ENCODE peak calls at places on chromosomes 6 and 20, in ten cellular contexts. L, N, G, I, P, B, U, Y, D and O are unnamed samples.

GRCh38 chr6:55953384-55953783 is 78.0 kb upstream of the BMP5 start:
- DNase-seq in U (no peak), I (no peak), D (peak), L (no peak), N (peak), G (peak), B (peak), P (no peak), Y (no peak), O (no peak)

GRCh38 chr6:84524636-84525035 is 239.8 kb downstream of the TBX18 start:
- DNase-seq in U (no peak), I (no peak), G (no peak), P (no peak), N (no peak), B (no peak), D (no peak), L (no peak), Y (no peak), O (no peak)

GRCh38 chr6:130908188-130908587 is 81.0 kb downstream of the SMLR1 start:
- DNase-seq in U (peak), I (no peak), D (no peak), B (peak), P (no peak), N (no peak), Y (no peak), L (no peak), G (no peak), O (no peak)

GRCh38 chr20:49821850-49822249 is 9.2 kb downstream of the SLC9A8 start:
- DNase-seq in D (no peak), B (no peak), Y (no peak), U (no peak), L (no peak), P (no peak), N (peak), I (no peak), G (peak), O (no peak)

GRCh38 chr6:129140571-129140970 is 257.6 kb downstream of the LAMA2 start:
- DNase-seq in G (peak), N (no peak), I (peak), L (peak), D (no peak), P (no peak), U (no peak), Y (no peak), B (no peak), O (no peak)

GRCh38 chr6:105651969-105652368 is 249.1 kb upstream of the PREP start:
- DNase-seq in N (no peak), P (no peak), U (no peak), I (no peak), B (no peak), Y (no peak), L (no peak), D (no peak), G (no peak), O (no peak)

GRCh38 chr20:45325367-45325766 is 17.3 kb upstream of the MATN4 start:
- DNase-seq in U (no peak), B (no peak), P (peak), N (no peak), Y (no peak), L (no peak), I (no peak), G (no peak), D (no peak), O (no peak)

GRCh38 chr6:40719671-40720374 is 132.7 kb upstream of the LRFN2 start:
- DNase-seq in B (peak), N (peak), Y (peak), U (peak), L (no peak), D (no peak), I (peak), P (no peak), G (peak), O (no peak)

GRCh38 chr6:95802978-95803377 is 212.8 kb upstream of the FUT9 start:
- DNase-seq in B (no peak), P (no peak), D (no peak), Y (no peak), L (no peak), N (no peak), G (no peak), U (no peak), I (no peak), O (no peak)

GRCh38 chr20:48877299-48877698 is 44.2 kb upstream of the ARFGEF2 start:
- DNase-seq in U (no peak), I (no peak), L (no peak), N (no peak), B (no peak), G (no peak), P (no peak), Y (no peak), D (no peak), O (no peak)

GRCh38 chr20:50992733-50993457 is 30.0 kb downstream of the KCNG1 start:
- DNase-seq in U (peak), I (no peak), D (no peak), N (peak), P (no peak), G (peak), B (peak), Y (no peak), L (no peak), O (no peak)
- TF ChIP-seq CTCF in U (peak), I (no peak), D (peak), N (peak), P (peak), G (peak), B (peak), Y (peak), L (no peak), O (peak)

GRCh38 chr20:62823688-62824475 is 7.0 kb downstream of the COL9A3 start:
- DNase-seq in B (no peak), Y (no peak), L (no peak), U (no peak), N (no peak), D (no peak), P (no peak), I (no peak), G (no peak), O (no peak)

GRCh38 chr20:62820962-62821725 is 4.3 kb downstream of the COL9A3 start:
- DNase-seq in N (no peak), P (no peak), D (no peak), Y (no peak), U (no peak), L (no peak), B (no peak), G (no peak), I (no peak), O (no peak)

GRCh38 chr20:62821726-62822210 is 4.9 kb downstream of the COL9A3 start:
- DNase-seq in I (no peak), N (no peak), P (no peak), L (no peak), B (no peak), Y (no peak), D (no peak), G (no peak), U (no peak), O (no peak)

GRCh38 chr20:62822788-62823651 is 6.2 kb downstream of the COL9A3 start:
- DNase-seq in G (peak), L (no peak), Y (no peak), P (no peak), D (peak), I (no peak), N (no peak), B (peak), U (no peak), O (peak)

DNA sequence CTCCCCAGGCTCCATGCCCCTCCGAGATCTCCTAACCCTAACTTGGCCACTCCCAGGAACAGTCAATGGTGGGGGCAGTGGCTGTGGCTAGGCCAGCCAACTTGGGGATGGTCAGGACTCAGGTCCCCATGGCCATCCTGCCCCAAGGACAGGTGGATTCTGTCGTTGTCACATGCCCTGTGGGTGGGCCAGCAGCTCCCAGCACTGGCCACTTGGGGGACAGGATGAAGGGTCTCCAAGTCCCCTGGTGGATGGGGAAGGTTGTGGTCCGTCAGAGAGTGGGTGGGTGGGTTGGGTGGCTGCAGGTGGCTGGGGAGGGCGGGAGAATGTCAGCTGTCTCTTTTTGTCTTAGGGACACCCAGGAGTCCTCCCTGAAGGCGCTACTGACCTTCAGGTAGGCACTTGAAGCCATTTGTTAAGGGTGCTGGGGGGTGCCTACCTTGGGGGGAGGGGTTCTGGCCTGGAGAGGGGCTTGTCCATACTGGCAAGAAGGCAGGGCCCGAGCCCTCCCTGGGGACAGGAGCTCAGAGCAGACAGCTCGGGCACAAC is 5.5 kb downstream of the COL9A3 start:
- DNase-seq in Y (no peak), N (no peak), P (no peak), D (no peak), B (no peak), U (no peak), I (no peak), G (no peak), L (no peak), O (no peak)
- H3K4me3 ChIP-seq in Y (no peak), N (no peak), P (no peak), D (no peak), B (no peak), U (no peak), I (no peak), G (no peak), L (no peak), O (no peak)

DNA sequence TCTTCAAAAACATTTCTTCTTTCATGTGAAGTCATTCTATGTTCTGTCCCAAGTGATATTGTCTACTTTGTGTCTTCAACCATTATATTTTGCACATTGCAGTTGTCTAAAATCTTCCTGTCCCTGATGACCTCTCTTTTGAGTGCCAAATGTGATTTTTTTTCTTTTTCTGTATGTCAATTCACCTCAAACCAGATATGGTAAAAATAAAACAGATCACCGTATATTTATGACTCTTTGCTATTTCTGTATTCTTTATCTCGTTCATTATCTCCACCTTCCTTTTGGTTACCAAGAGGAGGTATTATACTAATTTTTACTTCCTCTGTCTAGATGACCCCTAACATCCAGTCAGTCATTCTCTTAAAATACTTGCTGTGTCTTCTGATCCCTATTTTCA is 165.2 kb downstream of the GRIK2 start:
- DNase-seq in N (no peak), B (no peak), I (no peak), L (no peak), U (no peak), Y (no peak), G (no peak), D (no peak), P (no peak), O (no peak)
- TF ChIP-seq CTCF in N (no peak), B (no peak), I (no peak), L (no peak), U (no peak), Y (no peak), G (no peak), D (no peak), P (no peak), O (no peak)

GRCh38 chr6:31578058-31578457 is 2.7 kb downstream of the TNF start:
- DNase-seq in B (peak), D (no peak), I (no peak), L (no peak), G (no peak), P (no peak), N (no peak), U (no peak), Y (no peak), O (no peak)
- H3K4me3 ChIP-seq in B (peak), D (no peak), I (no peak), L (no peak), G (no peak), P (no peak), N (no peak), U (peak), Y (no peak), O (peak)

DNA sequence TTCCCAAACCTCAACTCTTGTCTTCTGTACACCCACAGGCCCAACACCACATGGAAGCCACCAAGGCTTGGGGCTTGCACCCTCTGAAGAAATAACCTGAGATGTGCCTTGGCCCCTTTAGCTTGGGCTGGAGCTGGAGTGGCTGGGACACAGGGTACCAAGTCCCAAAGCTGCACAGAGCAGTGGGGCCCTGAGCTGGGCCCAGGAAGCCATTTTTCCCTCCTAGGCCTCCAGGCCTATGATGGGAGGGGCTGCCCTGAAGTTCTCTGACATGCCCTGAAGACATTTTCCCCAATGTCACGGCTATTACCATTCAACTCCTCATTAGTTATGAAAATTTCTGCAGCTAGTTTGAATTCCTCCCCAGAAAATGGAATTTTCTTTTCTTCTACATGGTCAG is 163.2 kb upstream of the ARID1B start:
- DNase-seq in D (no peak), N (no peak), U (no peak), I (no peak), G (no peak), L (no peak), Y (no peak), B (no peak), P (no peak), O (no peak)
- TF ChIP-seq CTCF in D (no peak), N (no peak), U (no peak), I (no peak), G (no peak), L (no peak), Y (no peak), B (no peak), P (no peak), O (no peak)

GRCh38 chr6:111981441-111981840 is 72.5 kb upstream of the CCN6 start:
- DNase-seq in B (no peak), G (no peak), Y (no peak), N (no peak), L (no peak), I (no peak), D (no peak), U (no peak), P (no peak), O (no peak)

GRCh38 chr6:111982681-111983080 is 71.2 kb upstream of the CCN6 start:
- DNase-seq in L (no peak), G (no peak), U (no peak), I (no peak), Y (no peak), B (no peak), D (no peak), P (no peak), N (no peak), O (no peak)

GRCh38 chr6:111979633-111980032 is 74.3 kb upstream of the CCN6 start:
- DNase-seq in N (no peak), B (no peak), Y (no peak), L (no peak), P (no peak), D (no peak), G (no peak), I (no peak), U (no peak), O (no peak)

GRCh38 chr6:111980168-111980567 is 73.7 kb upstream of the CCN6 start:
- DNase-seq in L (no peak), N (peak), B (no peak), Y (no peak), P (no peak), D (no peak), G (peak), I (peak), U (no peak), O (no peak)

GRCh38 chr6:111980979-111981378 is 72.9 kb upstream of the CCN6 start:
- DNase-seq in P (peak), I (no peak), Y (no peak), N (no peak), U (no peak), D (no peak), G (no peak), B (no peak), L (no peak), O (no peak)
- H3K4me3 ChIP-seq in P (no peak), I (no peak), Y (no peak), N (no peak), U (no peak), D (no peak), G (no peak), B (no peak), L (no peak), O (no peak)

GRCh38 chr6:41799517-41799916 is 12.0 kb downstream of the TOMM6 start:
- DNase-seq in B (no peak), G (no peak), Y (no peak), I (no peak), D (no peak), U (no peak), P (no peak), N (no peak), L (no peak), O (no peak)

GRCh38 chr6:41805830-41806774 is 18.6 kb downstream of the TOMM6 start:
- DNase-seq in D (no peak), B (no peak), U (no peak), Y (no peak), I (no peak), P (no peak), L (no peak), G (no peak), N (no peak), O (no peak)

GRCh38 chr6:41798901-41799300 is 11.4 kb downstream of the TOMM6 start:
- DNase-seq in G (no peak), Y (no peak), L (no peak), U (no peak), N (no peak), D (no peak), I (no peak), B (no peak), P (no peak), O (no peak)

GRCh38 chr6:41796474-41796873 is 9.0 kb downstream of the TOMM6 start:
- DNase-seq in L (no peak), Y (no peak), G (no peak), B (no peak), I (no peak), P (no peak), D (no peak), N (no peak), U (no peak), O (no peak)

GRCh38 chr6:41801380-41801779 is 13.9 kb downstream of the TOMM6 start:
- DNase-seq in L (no peak), G (peak), D (no peak), Y (no peak), I (no peak), U (no peak), P (no peak), N (peak), B (no peak), O (no peak)
- TF ChIP-seq CTCF in L (no peak), G (peak), D (no peak), Y (no peak), I (no peak), U (peak), P (no peak), N (peak), B (peak), O (peak)

GRCh38 chr6:108778421-108779186 is 69.6 kb upstream of the ARMC2 start:
- DNase-seq in B (no peak), D (no peak), G (no peak), L (no peak), I (no peak), P (no peak), U (no peak), N (no peak), Y (no peak), O (no peak)
- H3K4me3 ChIP-seq in B (no peak), D (no peak), G (no peak), L (no peak), I (no peak), P (no peak), U (no peak), N (no peak), Y (no peak), O (no peak)